ENCODE peak calls at places on chromosomes 16 and 17, in six cellular contexts. R, Z, E, M, Q and D are unnamed samples. For H3K9me3, the result is how much of the 10 kb centered on the place peaks cover.

GRCh38 chr17:73610331-73610911 is 33.8 kb downstream of the SDK2 start:
- DNase-seq in M (no peak), R (no peak), Z (no peak), E (no peak), Q (no peak), D (no peak)

GRCh38 chr16:50497592-50497991 is 50.6 kb upstream of the NKD1 start:
- DNase-seq in Z (peak), Q (no peak), E (peak), R (no peak), M (no peak), D (no peak)

GRCh38 chr16:89455178-89455577 is 35.2 kb downstream of the ANKRD11 start:
- DNase-seq in Q (no peak), M (no peak), Z (no peak), R (no peak), E (peak), D (no peak)

GRCh38 chr16:77805403-77805802 is 17.0 kb downstream of the VAT1L start:
- DNase-seq in R (no peak), Z (no peak), Q (no peak), E (no peak), M (peak), D (peak)

GRCh38 chr17:74839955-74840354 is 19.7 kb downstream of the GRIN2C start:
- DNase-seq in E (no peak), R (no peak), Q (no peak), Z (no peak), M (no peak), D (no peak)

GRCh38 chr17:77286641-77287431 is 146.1 kb downstream of the SEC14L1 start:
- DNase-seq in E (peak), M (peak), R (peak), Z (peak), Q (no peak), D (peak)

GRCh38 chr17:43683928-43684653 is 22.4 kb upstream of the MEOX1 start:
- DNase-seq in M (no peak), Z (no peak), R (no peak), Q (no peak), E (no peak), D (no peak)

GRCh38 chr17:2749784-2750181 is 331 bp upstream of the CCDC92B start:
- DNase-seq in Z (peak), M (peak), Q (peak), E (peak), R (peak), D (peak)

GRCh38 chr16:11562411-11562810 is 24.3 kb downstream of the LITAF start:
- DNase-seq in Q (no peak), M (no peak), Z (no peak), R (no peak), E (no peak), D (no peak)
- H3K27ac ChIP-seq in Q (peak), M (no peak), Z (peak), R (peak), E (no peak), D (peak)

DNA sequence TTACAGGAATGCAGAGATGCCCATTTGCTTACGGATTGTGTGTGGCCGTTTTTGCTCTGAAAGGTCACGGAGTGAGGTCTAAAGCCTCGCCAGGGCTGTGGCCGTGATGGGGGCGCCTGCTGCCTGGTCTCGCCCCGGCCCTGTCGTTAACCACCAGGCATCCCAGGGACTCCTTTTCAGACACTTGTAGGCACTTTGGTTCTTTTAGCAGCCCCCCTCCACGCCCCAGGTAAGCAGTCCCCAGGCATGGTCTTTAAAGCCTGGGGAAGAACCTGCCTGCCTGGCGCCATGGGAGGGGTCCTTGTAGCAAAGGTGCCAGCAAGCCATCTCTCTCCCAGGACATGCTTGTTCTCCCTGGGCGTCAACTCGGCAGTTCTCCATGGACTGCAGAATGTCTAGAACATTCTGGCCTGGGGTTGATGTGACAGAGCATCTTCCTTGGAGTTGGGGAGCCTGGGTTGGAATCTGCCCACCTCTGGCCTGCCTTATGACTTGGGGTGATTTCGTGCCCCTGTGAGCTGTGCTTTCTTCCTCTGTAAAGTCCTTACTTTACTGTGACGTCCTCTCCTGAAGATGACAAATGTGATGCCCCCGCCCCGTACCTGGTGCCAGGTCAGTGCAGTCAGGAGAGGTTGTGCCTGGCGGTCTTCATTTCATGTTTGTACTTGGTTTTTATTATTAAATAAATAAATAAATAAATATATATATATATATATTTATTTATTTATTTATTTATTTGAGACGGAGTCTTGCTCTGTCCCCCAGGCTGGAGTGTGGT is 5.4 kb downstream of the KCTD5 start:
- DNase-seq in Z (no peak), Q (no peak), M (no peak), E (no peak), R (no peak), D (no peak)
- H3K4me3 ChIP-seq in Z (no peak), Q (no peak), M (no peak), E (no peak), R (no peak), D (no peak)

DNA sequence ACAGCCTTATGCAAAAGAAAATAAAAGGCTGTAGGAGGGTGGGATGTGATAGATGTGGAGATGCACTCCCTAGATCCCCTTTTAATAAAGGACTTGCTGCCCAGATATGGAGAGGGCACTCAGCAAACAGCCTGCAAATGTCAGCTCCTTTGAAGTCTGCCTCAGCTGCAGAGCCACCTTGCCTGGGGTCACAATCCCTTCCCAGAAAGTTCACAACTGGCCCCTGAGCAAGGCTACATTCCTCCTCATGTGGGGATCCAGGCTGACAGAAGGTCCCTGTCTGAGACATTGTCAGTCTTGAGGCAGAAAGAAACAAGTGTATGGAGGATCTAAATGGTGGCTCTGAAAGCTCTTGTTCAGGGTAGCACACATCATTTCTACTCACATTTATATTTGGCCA is 36.1 kb downstream of the SLFN11 start:
- DNase-seq in M (no peak), R (no peak), Q (no peak), E (no peak), Z (no peak), D (no peak)
- H3K9me3 ChIP-seq in M (under half), R (under half), Q (under half), E (under half), Z (under half), D (under half)

GRCh38 chr17:8360751-8361150 is 15.8 kb downstream of the KRABD2 start:
- DNase-seq in M (no peak), R (no peak), E (peak), Q (no peak), Z (no peak), D (no peak)
- H3K27ac ChIP-seq in M (peak), R (no peak), E (no peak), Q (no peak), Z (no peak), D (peak)

GRCh38 chr16:17945080-17945601 is 391.4 kb downstream of the NPIPA8 start:
- DNase-seq in M (no peak), Z (no peak), R (no peak), Q (no peak), E (peak), D (no peak)

GRCh38 chr16:17947637-17948036 is 388.9 kb downstream of the NPIPA8 start:
- DNase-seq in E (no peak), Z (no peak), R (no peak), Q (no peak), M (no peak), D (no peak)

GRCh38 chr16:17947165-17947564 is 389.4 kb downstream of the NPIPA8 start:
- DNase-seq in R (no peak), Q (no peak), M (no peak), Z (no peak), E (no peak), D (no peak)

GRCh38 chr16:17951273-17951845 is 385.2 kb downstream of the NPIPA8 start:
- DNase-seq in E (peak), M (no peak), R (no peak), Q (no peak), Z (no peak), D (no peak)

DNA sequence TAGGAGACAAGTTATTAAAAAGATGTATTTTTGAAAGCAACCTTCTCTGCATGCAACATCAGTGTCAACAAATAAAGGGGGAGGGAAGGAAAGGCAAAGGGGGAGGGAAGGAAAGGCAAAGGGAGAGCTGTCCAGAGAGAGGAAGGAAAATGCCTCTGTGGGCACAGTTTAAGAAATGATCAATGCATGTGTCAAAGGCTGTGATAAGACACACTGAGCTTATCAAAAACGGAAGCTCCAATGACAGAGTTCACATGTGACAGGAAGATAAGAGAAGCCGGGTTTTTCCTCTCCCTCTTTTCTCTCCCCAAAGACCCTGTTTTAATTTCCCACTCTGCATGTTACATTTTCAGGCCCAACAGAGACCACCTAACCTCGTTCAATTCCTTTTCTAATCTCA is 386.8 kb downstream of the NPIPA8 start:
- DNase-seq in Q (no peak), R (no peak), M (no peak), E (no peak), Z (no peak), D (no peak)
- H3K4me3 ChIP-seq in Q (no peak), R (no peak), M (no peak), E (no peak), Z (no peak), D (no peak)

DNA sequence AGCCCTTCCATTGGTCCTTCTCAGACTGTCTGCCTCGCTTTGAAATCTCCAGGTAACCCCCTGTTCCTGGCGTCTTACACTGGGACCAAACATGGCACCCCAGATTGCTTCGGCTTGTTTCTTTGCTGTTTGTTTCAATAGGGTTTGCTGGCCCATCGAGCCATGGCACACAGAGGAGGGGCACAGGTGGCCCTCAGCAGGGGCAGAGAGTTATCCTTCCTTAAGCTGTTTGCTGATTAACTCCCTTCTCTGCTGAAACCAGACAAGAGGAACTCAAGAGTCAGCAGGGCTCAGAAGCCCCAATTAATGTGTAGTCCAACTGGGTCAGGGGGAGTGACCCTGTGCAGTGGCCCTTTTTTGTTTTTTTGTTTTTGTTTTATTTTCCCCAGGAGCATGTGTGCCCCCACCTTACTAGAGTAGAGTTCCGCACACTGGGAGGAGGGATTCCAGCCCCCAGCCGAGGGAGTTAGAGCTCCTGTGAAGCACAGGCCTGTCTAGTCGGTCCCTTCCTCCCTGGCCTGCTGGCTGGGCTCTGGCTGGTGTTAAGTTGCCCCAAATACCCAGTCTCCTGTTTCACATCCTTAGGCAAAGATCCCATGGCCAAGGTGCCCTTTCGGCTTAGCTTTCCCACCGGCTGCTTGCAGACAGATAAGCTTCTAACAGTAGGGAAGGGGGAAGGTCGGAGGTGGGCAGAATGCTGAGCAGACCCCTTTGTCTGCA is 39.3 kb downstream of the YPEL2 start:
- DNase-seq in M (no peak), Z (no peak), Q (no peak), R (no peak), E (no peak), D (peak)
- H3K9me3 ChIP-seq in M (under half), Z (under half), Q (under half), R (under half), E (under half), D (under half)